ENCODE peak calls at places on chromosomes 4 and X, in seven cellular contexts. Q is gastrocnemius medialis; E is left ventricle myocardium inferior; G is right atrium auricular region; N is ascending aorta; I is psoas muscle; A is naive thymus-derived CD4-positive, alpha-beta T cell. V is an unnamed sample.

GRCh38 chrX:133529578-133529977 is 114.3 kb upstream of the GPC4 start:
- DNase-seq in Q (no peak), E (no peak), G (no peak), N (no peak), I (no peak), A (no peak), V (no peak)

GRCh38 chr4:108030332-108030731 is 40.6 kb downstream of the HADH start:
- DNase-seq in Q (no peak), E (no peak), G (no peak), N (no peak), I (no peak), A (peak; percentile 30), V (peak; percentile 73)

GRCh38 chr4:149676076-149676475 is 139.6 kb downstream of the IQCM start:
- DNase-seq in Q (no peak), E (no peak), G (no peak), N (no peak), I (no peak), A (no peak), V (no peak)

GRCh38 chr4:1227817-1228216 is 21.1 kb downstream of the CTBP1 start:
- DNase-seq in Q (no peak), E (no peak), G (no peak), N (no peak), I (no peak), A (no peak), V (no peak)

GRCh38 chrX:108018659-108019381 is 26.0 kb upstream of the VSIG1 start:
- DNase-seq in Q (no peak), E (no peak), G (no peak), N (no peak), I (no peak), A (no peak), V (no peak)

GRCh38 chr4:86670739-86671138 is 76.6 kb downstream of the PTPN13 start:
- DNase-seq in Q (no peak), E (no peak), G (no peak), N (no peak), I (no peak), A (no peak), V (no peak)

GRCh38 chrX:24479924-24480722 is 15.0 kb downstream of the PDK3 start:
- DNase-seq in Q (peak; percentile 14), E (no peak), G (no peak), N (no peak), I (no peak), A (no peak), V (no peak)

GRCh38 chr4:127708985-127709384 is 21.2 kb upstream of the SLC25A31 start:
- DNase-seq in Q (no peak), E (no peak), G (no peak), N (no peak), I (no peak), A (no peak), V (peak; percentile 83)

GRCh38 chr4:38332699-38333098 is 331.3 kb upstream of the KLF3 start:
- DNase-seq in Q (no peak), E (no peak), G (no peak), N (no peak), I (no peak), A (no peak), V (peak; percentile 64)

GRCh38 chr4:186486172-186486571 is 69.2 kb downstream of the MTNR1A start:
- DNase-seq in Q (no peak), E (no peak), G (no peak), N (no peak), I (no peak), A (no peak), V (no peak)

GRCh38 chr4:159127745-159128518 is 25.1 kb downstream of the RAPGEF2 start:
- DNase-seq in Q (no peak), E (no peak), G (no peak), N (no peak), I (no peak), A (no peak), V (no peak)

GRCh38 chr4:35525192-35525978 is 718.9 kb downstream of the ARAP2 start:
- DNase-seq in Q (no peak), E (no peak), G (no peak), N (no peak), I (no peak), A (no peak), V (no peak)

GRCh38 chrX:2692221-2693122 is 1.4 kb downstream of the CD99 start:
- DNase-seq in Q (peak; percentile 39), E (peak; percentile 63), G (peak; percentile 78), N (no peak), I (peak; percentile 61), A (no peak), V (peak; percentile 38)

GRCh38 chr4:31727030-31727429 is 1006.9 kb downstream of the PCDH7 start:
- DNase-seq in Q (no peak), E (no peak), G (no peak), N (no peak), I (no peak), A (no peak), V (no peak)

GRCh38 chrX:2933125-2933900 is 4.2 kb upstream of the ARSD start:
- DNase-seq in Q (no peak), E (no peak), G (no peak), N (no peak), I (no peak), A (no peak), V (no peak)

GRCh38 chr4:38162240-38162784 is 202.1 kb downstream of the PTTG2 start:
- DNase-seq in Q (no peak), E (no peak), G (no peak), N (no peak), I (no peak), A (no peak), V (peak; percentile 79)

GRCh38 chr4:5887361-5888221 is 5.3 kb downstream of the CRMP1 start:
- DNase-seq in Q (no peak), E (no peak), G (no peak), N (no peak), I (no peak), A (no peak), V (no peak)

GRCh38 chr4:73668806-73669205 is 48.6 kb upstream of the RASSF6 start:
- DNase-seq in Q (no peak), E (no peak), G (no peak), N (no peak), I (no peak), A (no peak), V (peak; percentile 63)

GRCh38 chr4:148101235-148101634 is 341.0 kb downstream of the NR3C2 start:
- DNase-seq in Q (no peak), E (no peak), G (no peak), N (no peak), I (no peak), A (no peak), V (no peak)

GRCh38 chr4:151569650-151570049 is 160.7 kb downstream of the FHIP1A start:
- DNase-seq in Q (no peak), E (no peak), G (no peak), N (no peak), I (no peak), A (no peak), V (no peak)

GRCh38 chr4:151568966-151569365 is 160.0 kb downstream of the FHIP1A start:
- DNase-seq in Q (no peak), E (no peak), G (no peak), N (no peak), I (no peak), A (no peak), V (no peak)

GRCh38 chr4:151566053-151566452 is 157.1 kb downstream of the FHIP1A start:
- DNase-seq in Q (no peak), E (no peak), G (no peak), N (no peak), I (no peak), A (no peak), V (no peak)

GRCh38 chr4:151565583-151565982 is 156.6 kb downstream of the FHIP1A start:
- DNase-seq in Q (no peak), E (no peak), G (no peak), N (no peak), I (no peak), A (no peak), V (no peak)

DNA sequence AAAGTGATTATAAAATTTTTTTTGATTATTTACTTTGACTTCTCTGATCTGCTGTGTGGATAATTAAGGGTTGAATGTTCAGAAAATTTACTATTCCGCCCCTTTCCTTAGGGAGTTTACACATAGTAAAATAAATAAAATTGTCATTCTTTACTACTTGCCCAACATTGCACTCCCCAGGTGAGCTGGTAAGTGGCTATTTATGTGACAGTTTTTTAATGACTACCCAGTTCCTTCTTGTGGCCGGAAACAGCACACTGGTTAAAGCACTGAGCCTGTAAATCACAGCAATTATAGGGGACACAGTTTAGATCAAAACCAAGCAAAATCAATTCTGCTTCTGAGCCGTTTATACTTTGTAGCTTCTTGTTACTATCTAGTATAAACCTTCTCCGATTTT is 158.1 kb downstream of the FHIP1A start:
- DNase-seq in Q (no peak), E (no peak), G (no peak), N (no peak), I (no peak), A (no peak), V (no peak)
- H3K4me3 ChIP-seq in Q (no peak overlapping the region), E (no peak overlapping the region), G (no peak overlapping the region), N (no peak overlapping the region), I (no peak overlapping the region), A (no peak overlapping the region), V (no peak overlapping the region)

DNA sequence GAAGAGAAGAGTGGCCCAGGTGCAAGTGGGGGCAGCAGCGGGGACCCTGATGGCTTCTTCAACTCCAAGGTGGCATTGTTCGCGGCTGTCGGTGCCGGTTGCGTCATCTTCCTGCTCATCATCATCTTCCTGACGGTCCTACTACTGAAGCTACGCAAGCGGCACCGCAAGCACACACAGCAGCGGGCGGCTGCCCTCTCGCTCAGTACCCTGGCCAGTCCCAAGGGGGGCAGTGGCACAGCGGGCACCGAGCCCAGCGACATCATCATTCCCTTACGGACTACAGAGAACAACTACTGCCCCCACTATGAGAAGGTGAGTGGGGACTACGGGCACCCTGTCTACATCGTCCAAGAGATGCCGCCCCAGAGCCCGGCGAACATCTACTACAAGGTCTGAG is 11.4 kb downstream of the EFNB1 start:
- DNase-seq in Q (no peak), E (no peak), G (no peak), N (no peak), I (no peak), A (no peak), V (no peak)
- H3K4me1 ChIP-seq in Q (no peaks in the 10 kb centered on the region), E (peaks cover 29% of the 10 kb centered on the region), G (peaks cover 13% of the 10 kb centered on the region), N (no peaks in the 10 kb centered on the region), I (no peaks in the 10 kb centered on the region), A (no peaks in the 10 kb centered on the region), V (no peaks in the 10 kb centered on the region)

GRCh38 chr4:56156141-56156540 is 207.4 kb downstream of the CEP135 start:
- DNase-seq in Q (no peak), E (no peak), G (no peak), N (no peak), I (no peak), A (no peak), V (no peak)
- H3K27ac ChIP-seq in Q (no peak overlapping the region), E (no peak overlapping the region), G (no peak overlapping the region), N (no peak overlapping the region), I (no peak overlapping the region), A (no peak overlapping the region), V (no peak overlapping the region)

DNA sequence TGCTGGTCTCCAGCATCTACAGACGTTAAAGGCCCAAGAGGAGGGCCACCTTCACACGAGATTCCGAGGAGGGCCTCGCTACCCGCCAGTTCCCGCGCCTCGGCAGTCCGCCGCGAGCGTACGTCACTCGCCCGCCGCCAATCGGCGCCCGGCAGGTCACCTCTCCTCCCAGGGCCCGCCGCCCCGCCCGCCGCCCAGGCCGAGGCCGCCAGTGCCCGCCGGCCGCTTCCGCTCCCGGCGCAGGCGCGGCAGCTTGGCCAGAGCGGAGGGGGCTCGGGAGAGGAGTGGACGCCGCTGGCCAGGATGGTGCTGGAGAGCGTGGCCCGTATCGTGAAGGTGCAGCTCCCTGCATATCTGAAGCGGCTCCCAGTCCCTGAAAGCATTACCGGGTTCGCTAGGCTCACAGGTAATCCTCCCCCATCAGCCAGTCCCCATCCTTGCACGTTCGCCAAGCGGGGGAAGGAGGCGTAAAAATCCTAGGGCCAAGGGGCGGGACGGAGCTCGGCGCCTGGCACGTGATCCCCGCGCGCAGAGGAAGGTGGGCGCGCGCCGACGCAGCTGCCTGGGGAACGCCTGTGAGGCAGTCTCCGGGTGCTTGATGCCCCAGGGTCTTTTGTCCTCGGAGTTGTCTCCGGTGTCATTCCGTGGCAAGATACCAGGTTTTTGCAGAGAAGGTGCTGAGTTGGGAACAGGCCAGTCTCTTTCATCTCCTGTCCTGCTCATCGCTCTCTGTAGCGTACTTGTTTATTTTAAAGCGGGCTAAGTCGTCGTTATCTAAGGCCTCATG is at the start of gene CISD2:
- DNase-seq in Q (peak; percentile 85), E (peak; percentile 92), G (peak; percentile 91), N (peak; percentile 71), I (peak; percentile 95), A (peak; percentile 89), V (peak; percentile 94)
- H3K4me3 ChIP-seq in Q (peak within 1 kb of the TSS; percentile 78), E (peak within 1 kb of the TSS; percentile 83), G (peak within 1 kb of the TSS; percentile 68), N (peak within 1 kb of the TSS; percentile 76), I (peak within 1 kb of the TSS; percentile 82), A (peak within 1 kb of the TSS; percentile 95), V (peak within 1 kb of the TSS; percentile 69)

V was measured in adrenal gland.